ENCODE peak calls at places on chromosomes 2 and 18, in five cellular contexts. O is NCI-H2081, C is activated gamma-delta T cell, F is A549, H is anterior cingulate cortex. Y is an unnamed sample.
A peak's percentile ranks its signal among the peaks of the same experiment; 100 is the strongest.

GRCh38 chr2:146890491-146890890 is 954.3 kb upstream of the ACVR2A start:
- DNase-seq in O (no peak), C (no peak), F (no peak), H (no peak), Y (no peak)

GRCh38 chr2:191202881-191203397 is 42.3 kb upstream of the MYO1B start:
- DNase-seq in O (no peak), C (no peak), F (no peak), H (no peak), Y (no peak)

GRCh38 chr2:189441709-189442074 is 418 bp downstream of the WDR75 start:
- DNase-seq in O (no peak), C (no peak), F (peak; percentile 21), H (no peak), Y (no peak)

GRCh38 chr2:54103454-54104314 is 11.7 kb upstream of the ACYP2 start:
- DNase-seq in O (no peak), C (no peak), F (peak; percentile 71), H (no peak), Y (no peak)

GRCh38 chr2:39733070-39733674 is 45.9 kb downstream of the THUMPD2 start:
- DNase-seq in O (no peak), C (no peak), F (no peak), H (no peak), Y (no peak)

GRCh38 chr2:740446-741293 is 63.5 kb upstream of the TMEM18 start:
- DNase-seq in O (peak; percentile 85), C (no peak), F (peak; percentile 84), H (no peak), Y (peak; percentile 80)

GRCh38 chr18:49863769-49864615 is 50.7 kb upstream of the ACAA2 start:
- DNase-seq in O (no peak), C (no peak), F (no peak), H (no peak), Y (no peak)

GRCh38 chr2:223925106-223925505 is 20.0 kb downstream of the WDFY1 start:
- DNase-seq in O (no peak), C (no peak), F (no peak), H (no peak), Y (no peak)

GRCh38 chr2:175990099-175990498 is 12.0 kb downstream of the LNPK start:
- DNase-seq in O (no peak), C (no peak), F (no peak), H (no peak), Y (no peak)